ENCODE peak calls at places on chromosome 18, in six cellular contexts. One of them, this sample, is unnamed.

GRCh38 chr18:50313031-50313607 is 25.6 kb upstream of the CXXC1 start:
- DNase-seq in HCT116: no peak
- DNase-seq in H1: no peak
- DNase-seq in HepG2: no peak
- DNase-seq in SK-N-SH: no peak
- DNase-seq in K562: no peak
- DNase-seq in this sample: no peak

GRCh38 chr18:64260810-64261209 is 111.9 kb upstream of the LINC00305 start:
- DNase-seq in HCT116: no peak
- DNase-seq in H1: no peak
- DNase-seq in HepG2: no peak
- DNase-seq in SK-N-SH: no peak
- DNase-seq in K562: no peak
- DNase-seq in this sample: no peak

GRCh38 chr18:74682141-74682997 is 84.7 kb downstream of the ZNF407 start:
- DNase-seq in HCT116: no peak
- DNase-seq in H1: no peak
- DNase-seq in HepG2: no peak
- DNase-seq in SK-N-SH: no peak
- DNase-seq in K562: no peak
- DNase-seq in this sample: no peak

GRCh38 chr18:47930086-47930843 is at the start of gene SMAD2:
- DNase-seq in HCT116: peak
- DNase-seq in H1: peak
- DNase-seq in HepG2: peak
- DNase-seq in SK-N-SH: peak
- DNase-seq in K562: peak
- DNase-seq in this sample: peak

GRCh38 chr18:49638209-49638785 is 76.4 kb downstream of the LIPG start:
- DNase-seq in HCT116: no peak
- DNase-seq in H1: no peak
- DNase-seq in HepG2: peak
- DNase-seq in SK-N-SH: peak
- DNase-seq in K562: no peak
- DNase-seq in this sample: no peak

GRCh38 chr18:2686349-2686968 is 30.9 kb downstream of the SMCHD1 start:
- DNase-seq in HCT116: no peak
- DNase-seq in H1: no peak
- DNase-seq in HepG2: no peak
- DNase-seq in SK-N-SH: no peak
- DNase-seq in K562: no peak
- DNase-seq in this sample: peak

GRCh38 chr18:48580782-48581181 is 42.0 kb downstream of the CTIF start:
- DNase-seq in HCT116: no peak
- DNase-seq in H1: peak
- DNase-seq in HepG2: no peak
- DNase-seq in SK-N-SH: no peak
- DNase-seq in K562: no peak
- DNase-seq in this sample: no peak

GRCh38 chr18:50820901-50821520 is 1.2 kb upstream of the MRO start:
- DNase-seq in HCT116: no peak
- DNase-seq in H1: no peak
- DNase-seq in HepG2: no peak
- DNase-seq in SK-N-SH: no peak
- DNase-seq in K562: no peak
- DNase-seq in this sample: no peak

GRCh38 chr18:10022365-10022764 is 108.5 kb downstream of the VAPA start:
- DNase-seq in HCT116: no peak
- DNase-seq in H1: no peak
- DNase-seq in HepG2: no peak
- DNase-seq in SK-N-SH: no peak
- DNase-seq in K562: no peak
- DNase-seq in this sample: no peak
- TF ChIP-seq JUND in HCT116: no peak
- TF ChIP-seq JUND in H1: no peak
- TF ChIP-seq JUND in HepG2: no peak
- TF ChIP-seq JUND in SK-N-SH: no peak
- TF ChIP-seq JUND in K562: no peak
- TF ChIP-seq JUND in this sample: no peak

GRCh38 chr18:52869942-52870907 is 530.2 kb downstream of the DCC start:
- DNase-seq in HCT116: no peak
- DNase-seq in H1: peak
- DNase-seq in HepG2: no peak
- DNase-seq in SK-N-SH: peak
- DNase-seq in K562: no peak
- DNase-seq in this sample: peak
- TF ChIP-seq JUND in HCT116: no peak
- TF ChIP-seq JUND in H1: no peak
- TF ChIP-seq JUND in HepG2: no peak
- TF ChIP-seq JUND in SK-N-SH: no peak
- TF ChIP-seq JUND in K562: no peak
- TF ChIP-seq JUND in this sample: no peak

GRCh38 chr18:60339018-60339417 is 33.6 kb downstream of the MC4R start:
- DNase-seq in HCT116: no peak
- DNase-seq in H1: no peak
- DNase-seq in HepG2: no peak
- DNase-seq in SK-N-SH: no peak
- DNase-seq in K562: no peak
- DNase-seq in this sample: no peak
- TF ChIP-seq JUND in HCT116: no peak
- TF ChIP-seq JUND in H1: no peak
- TF ChIP-seq JUND in HepG2: no peak
- TF ChIP-seq JUND in SK-N-SH: no peak
- TF ChIP-seq JUND in K562: no peak
- TF ChIP-seq JUND in this sample: no peak

GRCh38 chr18:55224086-55224625 is 264.9 kb upstream of the CCDC68 start:
- DNase-seq in HCT116: no peak
- DNase-seq in H1: no peak
- DNase-seq in HepG2: no peak
- DNase-seq in SK-N-SH: no peak
- DNase-seq in K562: no peak
- DNase-seq in this sample: no peak
- TF ChIP-seq JUND in HCT116: no peak
- TF ChIP-seq JUND in H1: no peak
- TF ChIP-seq JUND in HepG2: no peak
- TF ChIP-seq JUND in SK-N-SH: no peak
- TF ChIP-seq JUND in K562: no peak
- TF ChIP-seq JUND in this sample: no peak

GRCh38 chr18:53560546-53560945 is 663.9 kb downstream of the MBD2 start:
- DNase-seq in HCT116: no peak
- DNase-seq in H1: no peak
- DNase-seq in HepG2: no peak
- DNase-seq in SK-N-SH: no peak
- DNase-seq in K562: no peak
- DNase-seq in this sample: no peak
- TF ChIP-seq JUND in HCT116: no peak
- TF ChIP-seq JUND in H1: no peak
- TF ChIP-seq JUND in HepG2: no peak
- TF ChIP-seq JUND in SK-N-SH: no peak
- TF ChIP-seq JUND in K562: no peak
- TF ChIP-seq JUND in this sample: no peak

GRCh38 chr18:34352385-34353163 is 127.9 kb upstream of the NOL4 start:
- DNase-seq in HCT116: no peak
- DNase-seq in H1: no peak
- DNase-seq in HepG2: peak
- DNase-seq in SK-N-SH: peak
- DNase-seq in K562: no peak
- DNase-seq in this sample: peak
- TF ChIP-seq JUND in HCT116: no peak
- TF ChIP-seq JUND in H1: no peak
- TF ChIP-seq JUND in HepG2: no peak
- TF ChIP-seq JUND in SK-N-SH: no peak
- TF ChIP-seq JUND in K562: no peak
- TF ChIP-seq JUND in this sample: no peak